ENCODE peak calls at places on chromosomes 2 and 18, in four cellular contexts. S is K562, E is HepG2, R is GM12878. Y is an unnamed sample.

GRCh38 chr2:164847966-164848365 is 6.3 kb upstream of the COBLL1 start:
- DNase-seq in S (no peak), E (no peak), R (no peak), Y (no peak)

GRCh38 chr2:196963961-196964360 is 37.5 kb upstream of the PGAP1 start:
- DNase-seq in S (no peak), E (no peak), R (no peak), Y (no peak)

GRCh38 chr2:111209045-111209514 is 88.4 kb downstream of the BCL2L11 start:
- DNase-seq in S (no peak), E (no peak), R (peak), Y (no peak)

GRCh38 chr2:95331606-95332005 is 34.5 kb downstream of the KCNIP3 start:
- DNase-seq in S (no peak), E (no peak), R (no peak), Y (no peak)

GRCh38 chr2:168562971-168563370 is 106.9 kb downstream of the CERS6 start:
- DNase-seq in S (no peak), E (no peak), R (no peak), Y (no peak)

GRCh38 chr2:118006861-118007260 is 7.0 kb downstream of the CCDC93 start:
- DNase-seq in S (no peak), E (no peak), R (no peak), Y (no peak)

GRCh38 chr18:9712606-9713005 is 4.5 kb downstream of the RAB31 start:
- DNase-seq in S (no peak), E (no peak), R (no peak), Y (no peak)

GRCh38 chr2:30127016-30127893 is 19.6 kb upstream of the YPEL5 start:
- DNase-seq in S (no peak), E (no peak), R (no peak), Y (no peak)

GRCh38 chr2:96933528-96933927 is 52.9 kb downstream of the FAM178B start:
- DNase-seq in S (no peak), E (no peak), R (no peak), Y (no peak)

GRCh38 chr2:17171446-17172049 is 346.7 kb downstream of the RAD51AP2 start:
- DNase-seq in S (no peak), E (peak), R (no peak), Y (peak)

GRCh38 chr18:23650963-23651927 is 11.5 kb downstream of the ANKRD29 start:
- DNase-seq in S (no peak), E (peak), R (no peak), Y (no peak)

GRCh38 chr2:156892449-156893335 is 364.8 kb upstream of the GALNT5 start:
- DNase-seq in S (no peak), E (peak), R (peak), Y (no peak)

GRCh38 chr18:73164430-73164829 is 296.6 kb upstream of the NETO1 start:
- DNase-seq in S (no peak), E (no peak), R (no peak), Y (no peak)

GRCh38 chr18:9661564-9661963 is 46.5 kb upstream of the RAB31 start:
- DNase-seq in S (no peak), E (no peak), R (no peak), Y (no peak)

GRCh38 chr18:75240433-75240832 is 29.8 kb downstream of the TSHZ1 start:
- DNase-seq in S (peak), E (no peak), R (no peak), Y (no peak)

GRCh38 chr2:128228894-128229293 is 89.8 kb downstream of the HS6ST1 start:
- DNase-seq in S (no peak), E (peak), R (no peak), Y (no peak)

GRCh38 chr2:238924496-238925195 is 76.8 kb downstream of the TWIST2 start:
- DNase-seq in S (no peak), E (no peak), R (no peak), Y (no peak)

GRCh38 chr2:65320042-65320711 is 92.5 kb downstream of the ACTR2 start:
- DNase-seq in S (peak), E (peak), R (peak), Y (no peak)

GRCh38 chr2:210198326-210198725 is 26.9 kb downstream of the ACADL start:
- DNase-seq in S (no peak), E (no peak), R (no peak), Y (no peak)

GRCh38 chr2:226813148-226813701 is 13.6 kb upstream of the IRS1 start:
- DNase-seq in S (no peak), E (no peak), R (no peak), Y (peak)
- TF ChIP-seq CREM in S (no peak), E (no peak), R (no peak), Y (no peak)

GRCh38 chr2:181458881-181459280 is 1.7 kb downstream of the ITGA4 start:
- DNase-seq in S (no peak), E (no peak), R (no peak), Y (no peak)

GRCh38 chr2:181457121-181457740 is at the start of gene ITGA4:
- DNase-seq in S (no peak), E (no peak), R (peak), Y (peak)

GRCh38 chr2:181456660-181457120 is 496 bp upstream of the ITGA4 start:
- DNase-seq in S (no peak), E (no peak), R (peak), Y (peak)

GRCh38 chr2:181459646-181460045 is 2.5 kb downstream of the ITGA4 start:
- DNase-seq in S (no peak), E (no peak), R (no peak), Y (no peak)

GRCh38 chr2:181457741-181458425 is 697 bp downstream of the ITGA4 start:
- DNase-seq in S (no peak), E (no peak), R (no peak), Y (peak)
- TF ChIP-seq CREM in S (no peak), E (no peak), R (no peak), Y (no peak)

GRCh38 chr2:233440314-233440713 is 86.0 kb downstream of the DGKD start:
- DNase-seq in S (no peak), E (no peak), R (no peak), Y (no peak)

GRCh38 chr2:233439191-233439590 is 84.9 kb downstream of the DGKD start:
- DNase-seq in S (no peak), E (no peak), R (no peak), Y (no peak)

GRCh38 chr2:233437439-233437955 is 83.2 kb downstream of the DGKD start:
- DNase-seq in S (no peak), E (no peak), R (no peak), Y (no peak)

GRCh38 chr2:233436691-233437438 is 82.6 kb downstream of the DGKD start:
- DNase-seq in S (no peak), E (no peak), R (no peak), Y (no peak)

GRCh38 chr2:233438573-233439147 is 84.4 kb downstream of the DGKD start:
- DNase-seq in S (no peak), E (no peak), R (no peak), Y (no peak)
- TF ChIP-seq CREM in S (no peak), E (no peak), R (no peak), Y (no peak)

GRCh38 chr2:194700726-194701125 is 956.3 kb upstream of the SLC39A10 start:
- DNase-seq in S (no peak), E (no peak), R (no peak), Y (no peak)
- TF ChIP-seq CREM in S (no peak), E (no peak), R (no peak), Y (no peak)

DNA sequence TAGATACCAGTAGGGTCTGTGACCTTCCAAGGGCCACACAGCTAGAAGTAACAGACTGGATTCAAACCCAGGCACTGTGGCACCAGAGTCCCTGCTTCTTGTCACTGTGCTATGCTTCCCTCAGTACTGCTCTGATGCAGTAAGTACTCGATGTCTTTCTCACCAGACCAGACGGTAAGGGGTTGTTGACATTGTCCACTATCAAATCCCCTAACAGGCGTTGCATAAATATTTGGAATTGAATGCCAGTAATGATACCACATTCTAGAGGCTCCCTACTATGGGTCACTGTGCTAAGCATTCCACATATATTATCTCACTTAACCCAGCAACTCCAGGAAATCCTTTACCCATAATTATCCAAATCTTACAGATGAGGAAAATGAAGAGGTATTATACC is 223.1 kb downstream of the C1D start:
- DNase-seq in S (no peak), E (no peak), R (no peak), Y (no peak)
- TF ChIP-seq CREM in S (no peak), E (no peak), R (no peak), Y (no peak)

GRCh38 chr2:220736778-220737177 is 835.3 kb downstream of the EPHA4 start:
- DNase-seq in S (no peak), E (no peak), R (no peak), Y (no peak)
- TF ChIP-seq CREM in S (no peak), E (no peak), R (no peak), Y (no peak)

GRCh38 chr2:27075219-27075871 is 3.1 kb upstream of the EMILIN1 start:
- DNase-seq in S (no peak), E (no peak), R (peak), Y (no peak)
- TF ChIP-seq CREM in S (no peak), E (no peak), R (no peak), Y (no peak)